ENCODE peak calls at places on chromosome 19, in eight cellular contexts. Q is foreskin fibroblast, K is spleen, Y is type B pancreatic cell, D is heart left ventricle, H is left lung, U is tibial nerve, C is BJ. N is an unnamed sample.

GRCh38 chr19:54271106-54271505 is 9.8 kb downstream of the LILRB2 start:
- DNase-seq in Q (no peak), K (peak), Y (no peak), D (peak), H (peak), U (no peak), C (no peak), N (no peak)

GRCh38 chr19:12994701-12995595 is at the start of gene NFIX:
- DNase-seq in Q (peak), K (peak), Y (no peak), D (peak), H (peak), U (peak), C (no peak), N (peak)

GRCh38 chr19:10861118-10861651 is 10.2 kb upstream of the CARM1 start:
- DNase-seq in Q (no peak), K (no peak), Y (no peak), D (no peak), H (no peak), U (no peak), C (no peak), N (no peak)

GRCh38 chr19:44204772-44205171 is 7.6 kb upstream of the ZNF227 start:
- DNase-seq in Q (no peak), K (no peak), Y (no peak), D (no peak), H (no peak), U (no peak), C (no peak), N (no peak)

GRCh38 chr19:8935460-8935859 is 74.7 kb downstream of the MUC16 start:
- DNase-seq in Q (no peak), K (no peak), Y (no peak), D (no peak), H (no peak), U (no peak), C (no peak), N (no peak)

GRCh38 chr19:17097593-17098126 is 22.1 kb downstream of the MYO9B start:
- DNase-seq in Q (peak), K (no peak), Y (no peak), D (no peak), H (no peak), U (no peak), C (no peak), N (no peak)

GRCh38 chr19:32875428-32875827 is 5.9 kb upstream of the SLC7A9 start:
- DNase-seq in Q (no peak), K (peak), Y (peak), D (no peak), H (no peak), U (no peak), C (no peak), N (no peak)

GRCh38 chr19:49340865-49341718 is 5.9 kb downstream of the CD37 start:
- DNase-seq in Q (no peak), K (peak), Y (no peak), D (no peak), H (peak), U (no peak), C (no peak), N (no peak)

GRCh38 chr19:3866798-3867638 is 1.8 kb downstream of the ZFR2 start:
- DNase-seq in Q (no peak), K (no peak), Y (no peak), D (no peak), H (no peak), U (no peak), C (no peak), N (no peak)

GRCh38 chr19:50416815-50417137 is 2.0 kb upstream of the SPIB start:
- DNase-seq in Q (no peak), K (no peak), Y (no peak), D (no peak), H (no peak), U (no peak), C (no peak), N (no peak)

GRCh38 chr19:8393192-8393870 is 3.2 kb downstream of the RAB11B start:
- DNase-seq in Q (no peak), K (no peak), Y (no peak), D (no peak), H (no peak), U (no peak), C (no peak), N (no peak)

GRCh38 chr19:33639034-33639681 is 17.4 kb downstream of the CHST8 start:
- DNase-seq in Q (no peak), K (peak), Y (no peak), D (no peak), H (no peak), U (no peak), C (no peak), N (no peak)

GRCh38 chr19:11138659-11139526 is 16.7 kb downstream of the SPC24 start:
- DNase-seq in Q (peak), K (peak), Y (no peak), D (peak), H (peak), U (peak), C (peak), N (no peak)

GRCh38 chr19:12885749-12886706 is 973 bp downstream of the KLF1 start:
- DNase-seq in Q (no peak), K (no peak), Y (no peak), D (no peak), H (no peak), U (no peak), C (no peak), N (no peak)

GRCh38 chr19:40252395-40252794 is 25.9 kb upstream of the CCNP start:
- DNase-seq in Q (no peak), K (no peak), Y (no peak), D (no peak), H (no peak), U (no peak), C (no peak), N (no peak)

GRCh38 chr19:16660763-16661479 is at the start of gene TMEM38A:
- DNase-seq in Q (no peak), K (peak), Y (peak), D (peak), H (peak), U (peak), C (no peak), N (peak)

GRCh38 chr19:4371209-4371897 is 28.0 kb downstream of the MPND start:
- DNase-seq in Q (no peak), K (no peak), Y (no peak), D (peak), H (no peak), U (no peak), C (no peak), N (no peak)

GRCh38 chr19:38634757-38635482 is 12.5 kb upstream of the ACTN4 start:
- DNase-seq in Q (no peak), K (peak), Y (peak), D (peak), H (peak), U (peak), C (no peak), N (peak)

GRCh38 chr19:4624301-4624700 is 15.0 kb upstream of the TNFAIP8L1 start:
- DNase-seq in Q (no peak), K (no peak), Y (no peak), D (no peak), H (no peak), U (no peak), C (no peak), N (no peak)

GRCh38 chr19:6100284-6100915 is 9.9 kb downstream of the RFX2 start:
- DNase-seq in Q (no peak), K (peak), Y (no peak), D (peak), H (peak), U (no peak), C (no peak), N (peak)

GRCh38 chr19:5002143-5002542 is 33.2 kb downstream of the KDM4B start:
- DNase-seq in Q (peak), K (no peak), Y (no peak), D (peak), H (no peak), U (no peak), C (peak), N (no peak)

GRCh38 chr19:43479226-43479625 is 13.8 kb upstream of the LYPD3 start:
- DNase-seq in Q (no peak), K (no peak), Y (no peak), D (no peak), H (no peak), U (no peak), C (no peak), N (no peak)

GRCh38 chr19:14118165-14119051 is 846 bp upstream of the PRKACA start:
- DNase-seq in Q (peak), K (peak), Y (no peak), D (peak), H (peak), U (peak), C (peak), N (peak)

GRCh38 chr19:28560786-28561185 is 652.2 kb downstream of the UQCRFS1 start:
- DNase-seq in Q (no peak), K (no peak), Y (no peak), D (no peak), H (no peak), U (no peak), C (no peak), N (no peak)

GRCh38 chr19:44737238-44738160 is 11.0 kb upstream of the BCL3 start:
- DNase-seq in Q (no peak), K (peak), Y (no peak), D (no peak), H (no peak), U (no peak), C (no peak), N (no peak)

GRCh38 chr19:10888421-10888866 is 17.1 kb downstream of the CARM1 start:
- DNase-seq in Q (no peak), K (no peak), Y (no peak), D (no peak), H (no peak), U (no peak), C (no peak), N (no peak)

GRCh38 chr19:16944626-16945363 is 56.0 kb downstream of the F2RL3 start:
- DNase-seq in Q (no peak), K (no peak), Y (peak), D (peak), H (no peak), U (no peak), C (no peak), N (no peak)

GRCh38 chr19:28024920-28025319 is 1188.0 kb downstream of the UQCRFS1 start:
- DNase-seq in Q (no peak), K (no peak), Y (no peak), D (no peak), H (no peak), U (no peak), C (no peak), N (no peak)

GRCh38 chr19:33661336-33661735 is 39.6 kb downstream of the CHST8 start:
- DNase-seq in Q (no peak), K (peak), Y (peak), D (no peak), H (no peak), U (no peak), C (no peak), N (no peak)

GRCh38 chr19:21749090-21749489 is 18.3 kb downstream of the ZNF100 start:
- DNase-seq in Q (no peak), K (no peak), Y (no peak), D (no peak), H (no peak), U (no peak), C (no peak), N (no peak)

GRCh38 chr19:11265785-11266236 is 3.5 kb upstream of the DOCK6 start:
- DNase-seq in Q (peak), K (no peak), Y (no peak), D (no peak), H (peak), U (no peak), C (no peak), N (no peak)

GRCh38 chr19:1845642-1846041 is 2.6 kb downstream of the REXO1 start:
- DNase-seq in Q (no peak), K (peak), Y (no peak), D (no peak), H (no peak), U (no peak), C (no peak), N (no peak)

GRCh38 chr19:55554749-55555152 is 9.4 kb upstream of the SBK3 start:
- DNase-seq in Q (no peak), K (no peak), Y (no peak), D (no peak), H (no peak), U (no peak), C (no peak), N (no peak)

GRCh38 chr19:55554302-55554701 is 9.0 kb upstream of the SBK3 start:
- DNase-seq in Q (no peak), K (no peak), Y (no peak), D (no peak), H (no peak), U (no peak), C (no peak), N (no peak)

GRCh38 chr19:55552620-55553019 is 7.3 kb upstream of the SBK3 start:
- DNase-seq in Q (peak), K (no peak), Y (no peak), D (no peak), H (no peak), U (no peak), C (peak), N (no peak)

GRCh38 chr19:55552206-55552605 is 6.9 kb upstream of the SBK3 start:
- DNase-seq in Q (no peak), K (no peak), Y (no peak), D (no peak), H (no peak), U (no peak), C (no peak), N (no peak)

GRCh38 chr19:55553217-55554182 is 8.2 kb upstream of the SBK3 start:
- DNase-seq in Q (no peak), K (no peak), Y (no peak), D (no peak), H (no peak), U (no peak), C (no peak), N (no peak)
- TF ChIP-seq CTCF in Q (no peak), K (no peak), Y (peak), D (no peak), H (no peak), U (no peak), C (no peak), N (no peak)

DNA sequence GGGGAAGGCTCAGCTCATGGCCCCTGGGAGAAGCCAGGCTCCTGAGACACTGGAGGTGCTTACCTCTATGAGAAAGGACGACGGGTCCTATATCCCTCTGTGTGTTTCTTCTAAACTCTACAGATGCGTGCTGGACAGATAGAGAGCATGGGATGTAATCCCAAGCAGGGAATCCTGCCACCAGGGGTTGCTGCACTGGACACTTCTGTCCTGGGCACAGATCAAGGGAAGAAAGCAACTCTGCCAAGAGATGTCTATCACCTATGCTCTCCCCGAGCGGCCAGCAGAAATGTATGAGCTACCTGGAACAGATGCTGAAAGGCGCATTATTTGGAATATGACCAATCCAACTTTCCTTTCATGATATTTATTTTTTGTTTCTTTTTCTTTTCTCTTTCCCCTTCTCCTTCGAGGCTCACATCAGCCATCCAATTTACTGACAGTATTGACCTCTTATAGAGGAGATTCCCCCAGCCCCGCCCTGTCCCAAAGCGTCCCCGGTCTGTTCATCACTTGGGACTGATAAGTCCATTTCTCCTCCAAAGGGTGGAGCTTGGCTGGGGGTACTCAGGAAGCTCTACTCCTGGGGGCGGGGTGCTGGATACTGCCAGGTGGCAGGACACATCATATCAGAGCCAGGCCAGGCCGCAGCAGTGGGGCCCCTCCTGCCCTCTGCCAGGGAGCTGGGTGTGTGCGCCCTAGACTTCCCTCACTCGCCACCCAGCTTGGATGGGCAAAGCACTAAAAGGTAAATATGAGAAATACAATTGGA is 34.2 kb downstream of the TSHZ3 start:
- DNase-seq in Q (no peak), K (no peak), Y (no peak), D (no peak), H (peak), U (no peak), C (no peak), N (no peak)
- TF ChIP-seq CTCF in Q (peak), K (no peak), Y (peak), D (no peak), H (no peak), U (no peak), C (peak), N (no peak)

DNA sequence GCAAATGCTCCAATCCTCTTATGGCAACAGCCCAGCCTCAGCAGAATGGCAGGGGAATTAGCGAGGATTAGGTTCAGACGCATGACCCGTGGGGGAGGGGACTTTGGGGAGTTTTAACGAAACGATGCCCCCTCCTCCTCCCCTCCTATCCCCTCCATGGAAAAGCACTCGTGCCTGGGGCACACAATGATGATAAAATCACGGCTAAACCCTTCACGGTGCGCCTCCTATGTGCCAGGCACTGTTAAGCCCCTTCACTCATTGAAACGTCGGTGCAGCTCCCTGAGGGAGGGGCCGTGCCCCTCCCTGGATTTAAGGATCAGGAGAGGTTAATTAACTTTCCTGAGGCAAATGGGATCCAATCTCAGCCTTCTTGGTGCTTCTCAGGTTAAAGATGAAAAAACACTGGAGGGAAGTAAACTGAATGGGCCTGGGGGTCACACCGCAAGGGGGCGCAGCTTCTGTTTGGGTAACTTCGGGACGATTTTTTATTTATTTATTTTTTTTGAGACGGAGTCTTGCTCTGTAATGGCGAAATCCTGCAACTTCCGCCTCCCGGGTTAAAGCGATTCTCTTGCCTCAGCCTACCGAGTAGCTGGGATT is 10.1 kb upstream of the TPRX2 start:
- DNase-seq in Q (no peak), K (peak), Y (no peak), D (no peak), H (no peak), U (no peak), C (no peak), N (no peak)
- TF ChIP-seq CTCF in Q (peak), K (no peak), Y (peak), D (peak), H (peak), U (no peak), C (peak), N (peak)

GRCh38 chr19:18419699-18420460 is 682 bp downstream of the SSBP4 start:
- DNase-seq in Q (no peak), K (peak), Y (no peak), D (peak), H (peak), U (no peak), C (no peak), N (no peak)
- TF ChIP-seq CTCF in Q (no peak), K (no peak), Y (no peak), D (no peak), H (no peak), U (no peak), C (no peak), N (peak)

DNA sequence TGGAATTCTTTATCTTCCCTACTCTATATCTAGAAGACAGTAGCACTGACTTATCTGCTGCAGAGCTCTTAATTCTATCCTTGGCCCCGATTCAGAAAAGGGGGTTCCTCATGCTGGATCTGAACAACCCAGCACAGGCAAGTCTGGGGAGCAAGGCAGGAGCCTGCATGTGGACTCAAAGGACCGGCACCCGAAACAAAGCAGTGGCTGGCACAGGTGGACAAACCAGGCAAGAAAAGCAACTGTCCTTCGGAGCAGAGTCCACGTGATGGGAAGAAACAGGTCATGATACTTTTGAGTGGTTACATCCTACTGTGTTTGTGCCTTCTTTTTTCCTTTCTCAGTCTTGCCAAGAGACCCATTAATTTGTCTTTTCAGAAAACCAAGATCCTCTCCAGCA is 38.3 kb downstream of the GPR42 start:
- DNase-seq in Q (no peak), K (no peak), Y (no peak), D (no peak), H (no peak), U (no peak), C (no peak), N (no peak)
- TF ChIP-seq CTCF in Q (no peak), K (no peak), Y (no peak), D (no peak), H (no peak), U (no peak), C (no peak), N (no peak)

DNA sequence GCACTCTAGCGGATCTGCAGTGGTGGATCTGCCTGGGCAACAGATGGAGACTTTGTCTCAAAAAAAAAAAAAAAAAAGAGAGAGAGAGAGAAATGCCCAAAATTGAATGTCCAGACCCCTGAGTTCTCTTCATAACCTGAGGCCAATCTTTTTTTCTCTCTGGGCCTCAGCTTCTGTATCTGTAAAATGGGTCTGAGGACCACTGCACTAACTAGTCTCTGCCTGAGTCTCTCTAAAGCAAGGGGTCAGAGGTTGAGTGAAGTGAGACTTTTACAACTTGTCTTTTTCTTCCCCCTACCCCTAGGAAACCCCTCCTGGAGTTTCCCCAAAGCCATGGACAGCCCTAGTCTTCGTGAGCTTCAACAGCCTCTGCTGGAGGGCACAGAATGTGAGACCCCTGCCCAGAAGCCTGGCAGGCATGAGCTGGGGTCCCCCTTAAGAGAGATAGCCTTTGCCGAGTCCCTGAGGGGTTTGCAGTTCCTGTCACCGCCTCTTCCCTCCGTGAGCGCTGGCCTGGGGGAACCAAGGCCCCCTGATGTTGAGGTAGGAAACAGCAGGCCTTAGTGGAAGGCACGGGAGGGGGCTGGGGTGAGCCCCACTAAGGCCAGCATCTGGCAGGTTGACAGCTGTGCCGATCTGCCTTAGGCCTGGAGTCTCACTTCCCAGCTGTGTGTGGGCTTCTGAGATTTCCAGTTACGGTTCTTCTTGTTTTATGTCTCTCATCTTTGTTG is 1.8 kb downstream of the TMEM91 start:
- DNase-seq in Q (no peak), K (no peak), Y (no peak), D (no peak), H (no peak), U (no peak), C (no peak), N (no peak)
- TF ChIP-seq CTCF in Q (no peak), K (no peak), Y (peak), D (peak), H (no peak), U (no peak), C (peak), N (no peak)